ENCODE peak calls at places on chromosomes 5 and 9, in five cellular contexts. One of them, this sample, is unnamed.

GRCh38 chr5:180790524-180790923 is 12.1 kb downstream of the MGAT1 start:
- DNase-seq in BJ: no peak
- DNase-seq in LoVo: no peak
- DNase-seq in NCI-H2171 treated with DMSO at 0.1 percent for 48 hours: no peak
- DNase-seq in ACHN: no peak
- DNase-seq in this sample: no peak

GRCh38 chr5:98713027-98713426 is 60.4 kb upstream of the RGMB start:
- DNase-seq in ACHN: no peak
- DNase-seq in LoVo: no peak
- DNase-seq in NCI-H2171 treated with DMSO at 0.1 percent for 48 hours: no peak
- DNase-seq in BJ: no peak
- DNase-seq in this sample: no peak

GRCh38 chr5:156991714-156992113 is 28.7 kb upstream of the TIMD4 start:
- DNase-seq in ACHN: no peak
- DNase-seq in LoVo: no peak
- DNase-seq in BJ: no peak
- DNase-seq in NCI-H2171 treated with DMSO at 0.1 percent for 48 hours: no peak
- DNase-seq in this sample: no peak

GRCh38 chr5:112862085-112862484 is 998 bp downstream of the SRP19 start:
- DNase-seq in LoVo: no peak
- DNase-seq in BJ: no peak
- DNase-seq in ACHN: no peak
- DNase-seq in NCI-H2171 treated with DMSO at 0.1 percent for 48 hours: no peak
- DNase-seq in this sample: no peak

GRCh38 chr5:131393498-131393968 is 129.7 kb downstream of the CDC42SE2 start:
- DNase-seq in NCI-H2171 treated with DMSO at 0.1 percent for 48 hours: no peak
- DNase-seq in LoVo: no peak
- DNase-seq in BJ: no peak
- DNase-seq in ACHN: peak
- DNase-seq in this sample: no peak

GRCh38 chr9:84583866-84584265 is 85.7 kb upstream of the NTRK2 start:
- DNase-seq in NCI-H2171 treated with DMSO at 0.1 percent for 48 hours: no peak
- DNase-seq in BJ: no peak
- DNase-seq in LoVo: peak
- DNase-seq in ACHN: no peak
- DNase-seq in this sample: no peak

GRCh38 chr9:6973762-6974161 is 216.0 kb downstream of the KDM4C start:
- DNase-seq in NCI-H2171 treated with DMSO at 0.1 percent for 48 hours: no peak
- DNase-seq in ACHN: no peak
- DNase-seq in LoVo: no peak
- DNase-seq in BJ: no peak
- DNase-seq in this sample: no peak

GRCh38 chr5:43638556-43638955 is 35.6 kb downstream of the NNT start:
- DNase-seq in ACHN: no peak
- DNase-seq in NCI-H2171 treated with DMSO at 0.1 percent for 48 hours: no peak
- DNase-seq in LoVo: no peak
- DNase-seq in BJ: no peak
- DNase-seq in this sample: no peak

GRCh38 chr5:33401482-33402390 is 39.0 kb upstream of the TARS1 start:
- DNase-seq in LoVo: no peak
- DNase-seq in ACHN: peak
- DNase-seq in BJ: peak
- DNase-seq in NCI-H2171 treated with DMSO at 0.1 percent for 48 hours: no peak
- DNase-seq in this sample: no peak

GRCh38 chr5:159774476-159775031 is 141.7 kb upstream of the ADRA1B start:
- DNase-seq in ACHN: no peak
- DNase-seq in BJ: no peak
- DNase-seq in NCI-H2171 treated with DMSO at 0.1 percent for 48 hours: no peak
- DNase-seq in LoVo: no peak
- DNase-seq in this sample: no peak

GRCh38 chr9:33403941-33404781 is 1.8 kb upstream of the AQP7 start:
- DNase-seq in ACHN: no peak
- DNase-seq in LoVo: no peak
- DNase-seq in NCI-H2171 treated with DMSO at 0.1 percent for 48 hours: no peak
- DNase-seq in BJ: no peak
- DNase-seq in this sample: no peak

GRCh38 chr5:2914991-2915484 is 163.6 kb upstream of the IRX2 start:
- DNase-seq in LoVo: no peak
- DNase-seq in ACHN: no peak
- DNase-seq in BJ: no peak
- DNase-seq in NCI-H2171 treated with DMSO at 0.1 percent for 48 hours: no peak
- DNase-seq in this sample: no peak

GRCh38 chr5:168528521-168529360 is at the start of gene FBLL1:
- DNase-seq in ACHN: peak
- DNase-seq in NCI-H2171 treated with DMSO at 0.1 percent for 48 hours: peak
- DNase-seq in BJ: no peak
- DNase-seq in LoVo: no peak
- DNase-seq in this sample: peak

GRCh38 chr5:59528226-59528862 is 365.2 kb downstream of the PDE4D start:
- DNase-seq in NCI-H2171 treated with DMSO at 0.1 percent for 48 hours: no peak
- DNase-seq in ACHN: no peak
- DNase-seq in BJ: no peak
- DNase-seq in LoVo: no peak
- DNase-seq in this sample: no peak

GRCh38 chr5:180718810-180719453 is 20.9 kb downstream of the OR2Y1 start:
- DNase-seq in NCI-H2171 treated with DMSO at 0.1 percent for 48 hours: peak
- DNase-seq in LoVo: peak
- DNase-seq in BJ: peak
- DNase-seq in ACHN: peak
- DNase-seq in this sample: no peak

This sample was measured in NCI-H446 treated with DMSO at 0.1 percent for 48 hours.